ENCODE peak calls at places on chromosomes 2 and 18, in eight cellular contexts. One of them, this sample, is unnamed.

GRCh38 chr2:239121600-239122012 is 273.7 kb downstream of the TWIST2 start:
- DNase-seq in bronchial epithelial cell: no peak
- DNase-seq in CD8-positive, alpha-beta T cell: no peak
- DNase-seq in fibroblast of pulmonary artery: no peak
- DNase-seq in A549: no peak
- DNase-seq in NB4: no peak
- DNase-seq in Calu3: no peak
- DNase-seq in mucosa of descending colon: no peak
- DNase-seq in this sample: peak

GRCh38 chr2:109331864-109332848 is 203.2 kb downstream of the SH3RF3 start:
- DNase-seq in A549: peak
- DNase-seq in Calu3: no peak
- DNase-seq in bronchial epithelial cell: peak
- DNase-seq in mucosa of descending colon: peak
- DNase-seq in NB4: peak
- DNase-seq in fibroblast of pulmonary artery: peak
- DNase-seq in CD8-positive, alpha-beta T cell: no peak
- DNase-seq in this sample: peak

GRCh38 chr18:9631814-9632496 is 17.6 kb upstream of the PPP4R1 start:
- DNase-seq in CD8-positive, alpha-beta T cell: no peak
- DNase-seq in Calu3: peak
- DNase-seq in fibroblast of pulmonary artery: peak
- DNase-seq in A549: peak
- DNase-seq in bronchial epithelial cell: peak
- DNase-seq in NB4: no peak
- DNase-seq in mucosa of descending colon: no peak
- DNase-seq in this sample: no peak

GRCh38 chr18:13573750-13574149 is 152.6 kb downstream of the FAM210A start:
- DNase-seq in CD8-positive, alpha-beta T cell: no peak
- DNase-seq in A549: no peak
- DNase-seq in Calu3: no peak
- DNase-seq in mucosa of descending colon: no peak
- DNase-seq in NB4: no peak
- DNase-seq in bronchial epithelial cell: no peak
- DNase-seq in fibroblast of pulmonary artery: no peak
- DNase-seq in this sample: no peak

GRCh38 chr18:46759885-46760284 is 3.0 kb upstream of the ST8SIA5 start:
- DNase-seq in NB4: no peak
- DNase-seq in Calu3: no peak
- DNase-seq in A549: no peak
- DNase-seq in fibroblast of pulmonary artery: no peak
- DNase-seq in bronchial epithelial cell: no peak
- DNase-seq in mucosa of descending colon: peak
- DNase-seq in CD8-positive, alpha-beta T cell: no peak
- DNase-seq in this sample: no peak

GRCh38 chr2:96413067-96413722 is 77.6 kb downstream of the NCAPH start:
- DNase-seq in CD8-positive, alpha-beta T cell: no peak
- DNase-seq in NB4: no peak
- DNase-seq in Calu3: peak
- DNase-seq in A549: no peak
- DNase-seq in bronchial epithelial cell: peak
- DNase-seq in mucosa of descending colon: peak
- DNase-seq in fibroblast of pulmonary artery: peak
- DNase-seq in this sample: no peak

GRCh38 chr2:1607971-1608688 is 136.2 kb downstream of the PXDN start:
- DNase-seq in A549: no peak
- DNase-seq in NB4: no peak
- DNase-seq in bronchial epithelial cell: peak
- DNase-seq in Calu3: no peak
- DNase-seq in fibroblast of pulmonary artery: no peak
- DNase-seq in mucosa of descending colon: no peak
- DNase-seq in CD8-positive, alpha-beta T cell: no peak
- DNase-seq in this sample: no peak

GRCh38 chr2:26298638-26299393 is 47.1 kb upstream of the SELENOI start:
- DNase-seq in A549: no peak
- DNase-seq in CD8-positive, alpha-beta T cell: no peak
- DNase-seq in Calu3: no peak
- DNase-seq in bronchial epithelial cell: peak
- DNase-seq in NB4: no peak
- DNase-seq in fibroblast of pulmonary artery: peak
- DNase-seq in mucosa of descending colon: peak
- DNase-seq in this sample: peak

GRCh38 chr18:78543201-78543725 is 436.4 kb upstream of the SALL3 start:
- DNase-seq in bronchial epithelial cell: no peak
- DNase-seq in CD8-positive, alpha-beta T cell: no peak
- DNase-seq in fibroblast of pulmonary artery: no peak
- DNase-seq in A549: no peak
- DNase-seq in mucosa of descending colon: no peak
- DNase-seq in NB4: no peak
- DNase-seq in Calu3: no peak
- DNase-seq in this sample: no peak

GRCh38 chr2:8805278-8806045 is 32.0 kb downstream of the KIDINS220 start:
- DNase-seq in NB4: no peak
- DNase-seq in A549: no peak
- DNase-seq in CD8-positive, alpha-beta T cell: no peak
- DNase-seq in fibroblast of pulmonary artery: no peak
- DNase-seq in bronchial epithelial cell: no peak
- DNase-seq in mucosa of descending colon: no peak
- DNase-seq in Calu3: no peak
- DNase-seq in this sample: no peak

DNA sequence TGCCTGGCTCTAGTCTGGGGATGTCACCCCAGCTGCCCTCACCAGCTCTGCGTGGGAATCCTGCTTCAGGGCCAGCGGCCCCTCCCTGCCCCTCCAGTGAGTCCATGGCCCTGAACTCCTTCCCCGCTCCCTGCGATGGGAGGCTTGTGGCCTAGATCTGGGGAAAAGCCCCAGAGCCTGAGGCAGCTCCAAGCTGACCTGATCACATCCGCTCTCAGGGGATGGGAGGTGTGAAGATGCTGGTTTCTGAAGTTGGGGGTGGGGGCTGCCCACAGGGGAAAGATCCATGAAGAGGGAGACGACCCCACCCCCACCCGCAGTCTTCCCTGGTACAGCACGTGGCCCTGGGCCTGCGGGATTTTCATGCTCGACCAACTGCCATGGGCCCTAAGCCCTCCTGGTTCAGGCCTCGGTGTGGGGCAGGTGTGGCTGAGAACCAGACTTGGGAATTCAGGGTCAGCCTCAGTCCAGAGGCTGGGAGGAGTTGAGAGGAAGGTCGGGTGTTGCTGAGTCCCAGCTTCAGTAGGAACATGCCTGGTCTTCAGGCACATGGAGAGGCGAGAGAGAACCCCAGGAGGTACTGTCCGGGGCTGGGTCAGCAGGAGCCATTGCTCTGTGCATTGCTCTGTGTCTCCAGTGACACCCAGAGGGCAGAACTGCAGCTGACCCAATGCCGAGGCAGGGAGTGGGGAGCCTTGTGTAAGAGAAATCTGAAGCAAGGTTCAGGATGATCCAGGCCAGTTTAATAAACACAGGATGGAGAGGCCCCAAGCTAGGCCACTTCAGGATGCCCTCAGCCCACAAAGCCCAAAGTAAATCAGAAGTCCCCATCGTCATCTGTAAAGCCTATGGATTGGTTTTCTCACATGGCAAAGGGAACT is 115.1 kb downstream of the CAPN13 start:
- DNase-seq in mucosa of descending colon: no peak
- DNase-seq in fibroblast of pulmonary artery: peak
- DNase-seq in Calu3: no peak
- DNase-seq in A549: no peak
- DNase-seq in CD8-positive, alpha-beta T cell: no peak
- DNase-seq in bronchial epithelial cell: no peak
- DNase-seq in NB4: no peak
- DNase-seq in this sample: no peak
- TF ChIP-seq CTCF in mucosa of descending colon: no peak
- TF ChIP-seq CTCF in fibroblast of pulmonary artery: peak
- TF ChIP-seq CTCF in Calu3: no peak
- TF ChIP-seq CTCF in A549: peak
- TF ChIP-seq CTCF in CD8-positive, alpha-beta T cell: no peak
- TF ChIP-seq CTCF in bronchial epithelial cell: peak
- TF ChIP-seq CTCF in NB4: no peak
- TF ChIP-seq CTCF in this sample: peak

GRCh38 chr2:141660232-141660631 is 470.6 kb downstream of the LRP1B start:
- DNase-seq in NB4: no peak
- DNase-seq in A549: no peak
- DNase-seq in CD8-positive, alpha-beta T cell: no peak
- DNase-seq in bronchial epithelial cell: no peak
- DNase-seq in mucosa of descending colon: no peak
- DNase-seq in Calu3: no peak
- DNase-seq in fibroblast of pulmonary artery: no peak
- DNase-seq in this sample: no peak
- TF ChIP-seq CTCF in NB4: no peak
- TF ChIP-seq CTCF in A549: no peak
- TF ChIP-seq CTCF in CD8-positive, alpha-beta T cell: no peak
- TF ChIP-seq CTCF in bronchial epithelial cell: no peak
- TF ChIP-seq CTCF in mucosa of descending colon: no peak
- TF ChIP-seq CTCF in Calu3: no peak
- TF ChIP-seq CTCF in fibroblast of pulmonary artery: no peak
- TF ChIP-seq CTCF in this sample: no peak

DNA sequence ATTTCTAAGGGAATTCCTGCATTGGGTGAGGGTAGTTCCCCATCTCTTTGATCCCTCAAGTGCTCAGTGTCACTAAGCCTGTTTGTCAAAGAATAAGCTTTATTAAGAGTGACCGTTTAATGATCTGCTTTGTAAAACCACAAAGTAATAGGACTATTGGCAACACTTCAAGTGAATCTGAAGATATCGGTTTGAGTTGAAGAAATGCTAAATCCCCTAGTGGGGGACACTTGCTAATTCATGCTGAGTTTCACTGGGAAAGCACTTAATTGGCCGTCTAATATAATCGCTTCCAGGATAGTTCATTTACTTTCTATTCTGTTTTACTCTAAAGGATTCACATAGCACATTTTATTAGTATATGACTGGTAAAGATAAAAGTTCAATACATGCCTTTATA is 54.4 kb downstream of the DTNA start:
- DNase-seq in mucosa of descending colon: no peak
- DNase-seq in A549: no peak
- DNase-seq in Calu3: no peak
- DNase-seq in NB4: no peak
- DNase-seq in bronchial epithelial cell: no peak
- DNase-seq in fibroblast of pulmonary artery: no peak
- DNase-seq in CD8-positive, alpha-beta T cell: no peak
- DNase-seq in this sample: no peak
- TF ChIP-seq CTCF in mucosa of descending colon: no peak
- TF ChIP-seq CTCF in A549: no peak
- TF ChIP-seq CTCF in Calu3: no peak
- TF ChIP-seq CTCF in NB4: no peak
- TF ChIP-seq CTCF in bronchial epithelial cell: no peak
- TF ChIP-seq CTCF in fibroblast of pulmonary artery: no peak
- TF ChIP-seq CTCF in CD8-positive, alpha-beta T cell: no peak
- TF ChIP-seq CTCF in this sample: no peak

GRCh38 chr2:234821946-234822470 is 129.8 kb upstream of the SH3BP4 start:
- DNase-seq in fibroblast of pulmonary artery: no peak
- DNase-seq in A549: no peak
- DNase-seq in mucosa of descending colon: no peak
- DNase-seq in Calu3: no peak
- DNase-seq in CD8-positive, alpha-beta T cell: no peak
- DNase-seq in NB4: no peak
- DNase-seq in bronchial epithelial cell: no peak
- DNase-seq in this sample: no peak

GRCh38 chr2:234816056-234816455 is 135.8 kb upstream of the SH3BP4 start:
- DNase-seq in bronchial epithelial cell: no peak
- DNase-seq in CD8-positive, alpha-beta T cell: no peak
- DNase-seq in mucosa of descending colon: no peak
- DNase-seq in fibroblast of pulmonary artery: no peak
- DNase-seq in Calu3: no peak
- DNase-seq in A549: no peak
- DNase-seq in NB4: no peak
- DNase-seq in this sample: no peak

GRCh38 chr2:234823196-234823876 is 128.5 kb upstream of the SH3BP4 start:
- DNase-seq in CD8-positive, alpha-beta T cell: no peak
- DNase-seq in bronchial epithelial cell: no peak
- DNase-seq in fibroblast of pulmonary artery: no peak
- DNase-seq in NB4: no peak
- DNase-seq in mucosa of descending colon: peak
- DNase-seq in A549: peak
- DNase-seq in Calu3: no peak
- DNase-seq in this sample: no peak

GRCh38 chr2:234816491-234816890 is 135.3 kb upstream of the SH3BP4 start:
- DNase-seq in mucosa of descending colon: no peak
- DNase-seq in Calu3: no peak
- DNase-seq in fibroblast of pulmonary artery: no peak
- DNase-seq in NB4: no peak
- DNase-seq in bronchial epithelial cell: no peak
- DNase-seq in A549: no peak
- DNase-seq in CD8-positive, alpha-beta T cell: no peak
- DNase-seq in this sample: no peak

DNA sequence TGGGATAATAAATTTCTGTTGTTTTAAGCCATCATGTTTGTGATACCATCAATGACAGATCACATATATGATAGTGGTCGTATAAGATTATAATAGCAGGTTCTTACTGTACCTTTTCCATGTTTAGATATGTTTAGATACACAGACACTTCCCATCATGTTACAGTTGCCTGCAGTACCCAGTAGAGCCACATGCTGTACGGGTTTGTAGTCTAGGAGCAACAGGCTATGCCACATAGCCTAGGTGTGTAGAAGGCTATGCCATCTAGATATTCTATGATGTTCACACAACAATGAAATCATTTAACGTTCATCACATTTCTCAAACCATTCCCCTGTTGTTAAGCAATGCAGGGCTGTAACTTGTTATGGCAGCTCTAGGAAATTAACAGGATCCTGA is 132.9 kb upstream of the SH3BP4 start:
- DNase-seq in Calu3: no peak
- DNase-seq in CD8-positive, alpha-beta T cell: no peak
- DNase-seq in NB4: no peak
- DNase-seq in bronchial epithelial cell: no peak
- DNase-seq in A549: no peak
- DNase-seq in fibroblast of pulmonary artery: no peak
- DNase-seq in mucosa of descending colon: no peak
- DNase-seq in this sample: no peak
- TF ChIP-seq CTCF in Calu3: no peak
- TF ChIP-seq CTCF in CD8-positive, alpha-beta T cell: no peak
- TF ChIP-seq CTCF in NB4: no peak
- TF ChIP-seq CTCF in bronchial epithelial cell: peak
- TF ChIP-seq CTCF in A549: no peak
- TF ChIP-seq CTCF in fibroblast of pulmonary artery: peak
- TF ChIP-seq CTCF in mucosa of descending colon: no peak
- TF ChIP-seq CTCF in this sample: no peak